ENCODE peak calls at places on chromosomes 16 and 17, in eight cellular contexts. Q is ascending aorta, J is Peyer's patch, U is kidney epithelial cell, S is cardiac muscle cell, H is uterus, P is adrenal gland, A is choroid plexus epithelial cell. N is an unnamed sample.

GRCh38 chr17:45366691-45367090 is 49.9 kb upstream of the MAP3K14 start:
- DNase-seq in J (no peak), S (no peak), Q (no peak), H (no peak), A (no peak), P (peak), U (no peak), N (no peak)

GRCh38 chr16:66226762-66227161 is 139.7 kb upstream of the CDH5 start:
- DNase-seq in U (no peak), J (no peak), Q (no peak), H (no peak), A (no peak), P (no peak), S (no peak), N (no peak)

GRCh38 chr17:48240562-48241130 is 133.1 kb downstream of the SNX11 start:
- DNase-seq in H (no peak), A (peak), S (no peak), J (no peak), U (no peak), P (no peak), Q (no peak), N (no peak)

GRCh38 chr17:74981318-74981978 is 6.0 kb upstream of the CDR2L start:
- DNase-seq in H (no peak), U (no peak), Q (no peak), A (no peak), P (no peak), J (no peak), S (no peak), N (no peak)

GRCh38 chr16:28984619-28985135 is at the start of gene LAT:
- DNase-seq in H (no peak), Q (no peak), J (no peak), A (no peak), P (no peak), S (no peak), U (no peak), N (no peak)

GRCh38 chr17:67421869-67422273 is 44.8 kb downstream of the PITPNC1 start:
- DNase-seq in P (peak), S (no peak), U (peak), Q (no peak), A (peak), J (no peak), H (no peak), N (peak)

GRCh38 chr17:47975189-47975814 is 4.4 kb downstream of the CDK5RAP3 start:
- DNase-seq in S (no peak), H (no peak), U (no peak), J (no peak), P (no peak), Q (no peak), A (no peak), N (no peak)

GRCh38 chr17:57521606-57522435 is 223.3 kb downstream of the CCDC182 start:
- DNase-seq in J (no peak), H (no peak), S (no peak), A (no peak), P (no peak), U (no peak), Q (no peak), N (no peak)

GRCh38 chr17:72432143-72432604 is 311.4 kb downstream of the SOX9 start:
- DNase-seq in H (no peak), A (peak), S (no peak), P (no peak), U (no peak), J (no peak), Q (no peak), N (no peak)

GRCh38 chr16:85055503-85056210 is 28.1 kb downstream of the KIAA0513 start:
- DNase-seq in H (peak), U (no peak), Q (peak), P (peak), A (peak), S (peak), J (no peak), N (peak)

GRCh38 chr17:72592242-72592966 is 471.6 kb downstream of the SOX9 start:
- DNase-seq in U (no peak), A (peak), Q (no peak), S (peak), J (peak), P (no peak), H (peak), N (no peak)

GRCh38 chr17:38464251-38464722 is 36.0 kb downstream of the ARHGAP23 start:
- DNase-seq in J (no peak), H (peak), U (no peak), Q (peak), S (no peak), A (no peak), P (peak), N (no peak)

GRCh38 chr16:74716355-74716754 is 15.7 kb upstream of the MLKL start:
- DNase-seq in P (no peak), A (no peak), H (no peak), U (no peak), Q (no peak), S (no peak), J (peak), N (no peak)

GRCh38 chr17:27824176-27824575 is 23.8 kb upstream of the NOS2 start:
- DNase-seq in H (no peak), Q (no peak), A (no peak), U (no peak), J (no peak), S (no peak), P (no peak), N (no peak)

GRCh38 chr16:89185062-89185751 is 13.7 kb downstream of the CDH15 start:
- DNase-seq in S (no peak), A (no peak), J (no peak), U (no peak), P (no peak), Q (no peak), H (no peak), N (no peak)

GRCh38 chr17:45096141-45096540 is 35.0 kb downstream of the NMT1 start:
- DNase-seq in P (no peak), J (no peak), A (peak), H (no peak), S (no peak), U (no peak), Q (no peak), N (no peak)

GRCh38 chr17:45131616-45132301 is 556 bp downstream of the PLCD3 start:
- DNase-seq in J (peak), A (no peak), P (no peak), S (peak), U (no peak), Q (no peak), H (peak), N (no peak)

GRCh38 chr17:82408288-82408937 is 9.7 kb upstream of the HEXD start:
- DNase-seq in A (peak), P (no peak), H (no peak), U (no peak), S (no peak), J (no peak), Q (no peak), N (no peak)

GRCh38 chr16:57167951-57168350 is 17.9 kb downstream of the PSME3IP1 start:
- DNase-seq in S (peak), H (no peak), J (no peak), U (peak), Q (no peak), A (peak), P (no peak), N (peak)

GRCh38 chr16:69107311-69107962 is 2.0 kb downstream of the HAS3 start:
- DNase-seq in P (no peak), S (peak), H (no peak), A (no peak), Q (no peak), J (peak), U (no peak), N (no peak)
- H3K4me3 ChIP-seq in P (no peak), S (peak), H (no peak), A (peak), Q (peak), J (peak), U (peak), N (peak)

DNA sequence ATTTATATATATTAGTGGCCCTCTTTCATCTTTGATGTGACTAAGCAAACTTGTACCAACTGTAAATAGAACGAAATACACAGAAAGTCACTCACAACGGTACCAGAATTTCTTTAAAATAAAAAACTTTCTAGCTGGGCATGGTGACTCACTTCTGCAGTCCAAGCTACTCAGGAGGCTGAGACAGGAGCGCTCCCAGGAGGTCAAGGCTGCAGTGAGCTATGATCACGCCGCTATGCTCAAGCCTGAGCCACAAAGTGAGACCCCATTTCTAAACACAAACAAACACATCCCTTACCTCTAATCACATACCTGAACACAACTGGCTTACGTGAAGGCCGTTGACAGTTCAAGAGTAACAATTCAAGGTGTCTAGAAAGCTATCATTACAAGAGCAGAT is 29.7 kb downstream of the STAT5B start:
- DNase-seq in U (no peak), J (no peak), Q (no peak), A (peak), S (no peak), P (peak), H (no peak), N (no peak)
- TF ChIP-seq CTCF in U (no peak), J (no peak), Q (no peak), A (no peak), S (no peak), P (no peak), H (no peak), N (no peak)

GRCh38 chr16:87844374-87844733 is 25.0 kb downstream of the SLC7A5 start:
- DNase-seq in P (no peak), H (no peak), A (no peak), J (no peak), U (no peak), Q (no peak), S (no peak), N (no peak)
- H3K4me3 ChIP-seq in P (no peak), H (no peak), A (no peak), J (no peak), U (no peak), Q (no peak), S (no peak), N (no peak)

GRCh38 chr16:54928016-54928356 is 2.7 kb upstream of the IRX5 start:
- DNase-seq in S (peak), P (no peak), U (no peak), A (peak), H (no peak), J (no peak), Q (no peak), N (no peak)

GRCh38 chr16:54928421-54929089 is 2.1 kb upstream of the IRX5 start:
- DNase-seq in P (peak), J (no peak), S (no peak), H (peak), A (no peak), U (no peak), Q (no peak), N (no peak)

GRCh38 chr16:54931041-54931756 is 534 bp downstream of the IRX5 start:
- DNase-seq in P (no peak), S (peak), Q (no peak), H (no peak), J (no peak), A (peak), U (no peak), N (no peak)

GRCh38 chr16:54930034-54930938 is at the start of gene IRX5:
- DNase-seq in Q (peak), A (peak), P (peak), U (peak), S (peak), J (peak), H (peak), N (peak)

GRCh38 chr16:54929090-54930033 is 1.3 kb upstream of the IRX5 start:
- DNase-seq in Q (peak), J (peak), H (peak), P (peak), A (peak), S (peak), U (peak), N (peak)
- TF ChIP-seq CTCF in Q (no peak), J (no peak), H (no peak), P (no peak), A (peak), S (no peak), U (peak), N (peak)